ENCODE peak calls at places on chromosomes 12 and 14, in seven cellular contexts. One of them, this sample, is unnamed.

GRCh38 chr14:57066887-57067513 is 201.7 kb downstream of the EXOC5 start:
- DNase-seq in pancreas: peak; percentile 25
- DNase-seq in neuronal stem cell: peak; percentile 57
- DNase-seq in tibial nerve: no peak
- DNase-seq in mucosa of descending colon: peak; percentile 57
- DNase-seq in heart right ventricle: no peak
- DNase-seq in A549: peak; percentile 13
- DNase-seq in this sample: peak; percentile 68

GRCh38 chr12:93514853-93515252 is 47.5 kb downstream of the MRPL42 start:
- DNase-seq in mucosa of descending colon: no peak
- DNase-seq in tibial nerve: no peak
- DNase-seq in pancreas: no peak
- DNase-seq in neuronal stem cell: no peak
- DNase-seq in A549: no peak
- DNase-seq in heart right ventricle: no peak
- DNase-seq in this sample: no peak

GRCh38 chr12:88944403-88944802 is 364.1 kb upstream of the KITLG start:
- DNase-seq in A549: peak; percentile 10
- DNase-seq in neuronal stem cell: no peak
- DNase-seq in mucosa of descending colon: no peak
- DNase-seq in heart right ventricle: no peak
- DNase-seq in pancreas: no peak
- DNase-seq in tibial nerve: no peak
- DNase-seq in this sample: no peak

GRCh38 chr12:67394600-67394999 is 125.4 kb downstream of the CAND1 start:
- DNase-seq in A549: no peak
- DNase-seq in heart right ventricle: peak; percentile 41
- DNase-seq in pancreas: peak; percentile 56
- DNase-seq in tibial nerve: peak; percentile 17
- DNase-seq in neuronal stem cell: no peak
- DNase-seq in mucosa of descending colon: no peak
- DNase-seq in this sample: no peak

GRCh38 chr14:24228902-24229301 is 3.3 kb downstream of the NEDD8 start:
- DNase-seq in A549: no peak
- DNase-seq in heart right ventricle: no peak
- DNase-seq in tibial nerve: no peak
- DNase-seq in pancreas: no peak
- DNase-seq in mucosa of descending colon: no peak
- DNase-seq in neuronal stem cell: no peak
- DNase-seq in this sample: no peak

GRCh38 chr12:18897816-18898215 is 159.9 kb downstream of the CAPZA3 start:
- DNase-seq in A549: no peak
- DNase-seq in tibial nerve: no peak
- DNase-seq in neuronal stem cell: no peak
- DNase-seq in mucosa of descending colon: no peak
- DNase-seq in heart right ventricle: no peak
- DNase-seq in pancreas: no peak
- DNase-seq in this sample: no peak

GRCh38 chr12:82314406-82314892 is 43.7 kb downstream of the CCDC59 start:
- DNase-seq in tibial nerve: no peak
- DNase-seq in heart right ventricle: no peak
- DNase-seq in A549: no peak
- DNase-seq in neuronal stem cell: peak; percentile 35
- DNase-seq in mucosa of descending colon: peak; percentile 66
- DNase-seq in pancreas: peak; percentile 54
- DNase-seq in this sample: peak; percentile 44

GRCh38 chr14:65255583-65256443 is 153.5 kb upstream of the MAX start:
- DNase-seq in pancreas: peak; percentile 73
- DNase-seq in mucosa of descending colon: peak; percentile 85
- DNase-seq in neuronal stem cell: no peak
- DNase-seq in tibial nerve: no peak
- DNase-seq in A549: no peak
- DNase-seq in heart right ventricle: no peak
- DNase-seq in this sample: peak; percentile 52

GRCh38 chr12:116360579-116361403 is 83.3 kb upstream of the MED13L start:
- DNase-seq in pancreas: no peak
- DNase-seq in A549: no peak
- DNase-seq in heart right ventricle: no peak
- DNase-seq in neuronal stem cell: no peak
- DNase-seq in mucosa of descending colon: no peak
- DNase-seq in tibial nerve: no peak
- DNase-seq in this sample: no peak

GRCh38 chr14:54502602-54503001 is 7.1 kb upstream of the CGRRF1 start:
- DNase-seq in pancreas: no peak
- DNase-seq in neuronal stem cell: no peak
- DNase-seq in A549: no peak
- DNase-seq in tibial nerve: no peak
- DNase-seq in mucosa of descending colon: no peak
- DNase-seq in heart right ventricle: no peak
- DNase-seq in this sample: no peak

GRCh38 chr14:22886500-22887259 is 3.7 kb downstream of the REM2 start:
- DNase-seq in heart right ventricle: peak; percentile 77
- DNase-seq in neuronal stem cell: peak; percentile 82
- DNase-seq in pancreas: peak; percentile 78
- DNase-seq in A549: peak; percentile 66
- DNase-seq in tibial nerve: peak; percentile 51
- DNase-seq in mucosa of descending colon: peak; percentile 90
- DNase-seq in this sample: peak; percentile 78

GRCh38 chr12:54213084-54213483 is 24.3 kb upstream of the SMUG1 start:
- DNase-seq in mucosa of descending colon: no peak
- DNase-seq in neuronal stem cell: no peak
- DNase-seq in pancreas: no peak
- DNase-seq in tibial nerve: no peak
- DNase-seq in A549: no peak
- DNase-seq in heart right ventricle: no peak
- DNase-seq in this sample: no peak

GRCh38 chr12:14264777-14265176 is 100.7 kb upstream of the ATF7IP start:
- DNase-seq in tibial nerve: no peak
- DNase-seq in mucosa of descending colon: no peak
- DNase-seq in neuronal stem cell: no peak
- DNase-seq in pancreas: no peak
- DNase-seq in A549: no peak
- DNase-seq in heart right ventricle: no peak
- DNase-seq in this sample: no peak

GRCh38 chr12:108828774-108829173 is 28.6 kb downstream of the SSH1 start:
- DNase-seq in pancreas: no peak
- DNase-seq in A549: no peak
- DNase-seq in heart right ventricle: no peak
- DNase-seq in mucosa of descending colon: no peak
- DNase-seq in tibial nerve: no peak
- DNase-seq in neuronal stem cell: no peak
- DNase-seq in this sample: no peak

GRCh38 chr12:29164477-29165163 is 15.5 kb downstream of the FAR2 start:
- DNase-seq in A549: no peak
- DNase-seq in neuronal stem cell: no peak
- DNase-seq in mucosa of descending colon: no peak
- DNase-seq in pancreas: no peak
- DNase-seq in heart right ventricle: no peak
- DNase-seq in tibial nerve: no peak
- DNase-seq in this sample: no peak

GRCh38 chr12:110590806-110591326 is 7.7 kb upstream of the PPTC7 start:
- DNase-seq in neuronal stem cell: no peak
- DNase-seq in heart right ventricle: no peak
- DNase-seq in tibial nerve: no peak
- DNase-seq in mucosa of descending colon: no peak
- DNase-seq in A549: no peak
- DNase-seq in pancreas: no peak
- DNase-seq in this sample: no peak

GRCh38 chr12:47967461-47968430 is 4.3 kb downstream of the TMEM106C start:
- DNase-seq in pancreas: no peak
- DNase-seq in tibial nerve: no peak
- DNase-seq in neuronal stem cell: no peak
- DNase-seq in mucosa of descending colon: no peak
- DNase-seq in A549: no peak
- DNase-seq in heart right ventricle: no peak
- DNase-seq in this sample: no peak

GRCh38 chr12:132922676-132923075 is 33.4 kb downstream of the ZNF605 start:
- DNase-seq in tibial nerve: no peak
- DNase-seq in A549: no peak
- DNase-seq in mucosa of descending colon: no peak
- DNase-seq in heart right ventricle: no peak
- DNase-seq in pancreas: no peak
- DNase-seq in neuronal stem cell: no peak
- DNase-seq in this sample: no peak
- H3K9me3 ChIP-seq in tibial nerve: peaks cover 100% of the 10 kb centered on the region
- H3K9me3 ChIP-seq in A549: peaks cover 96% of the 10 kb centered on the region
- H3K9me3 ChIP-seq in mucosa of descending colon: peaks cover 100% of the 10 kb centered on the region
- H3K9me3 ChIP-seq in heart right ventricle: peaks cover 100% of the 10 kb centered on the region
- H3K9me3 ChIP-seq in pancreas: no peaks in the 10 kb centered on the region
- H3K9me3 ChIP-seq in neuronal stem cell: peaks cover 90% of the 10 kb centered on the region
- H3K9me3 ChIP-seq in this sample: peaks cover 34% of the 10 kb centered on the region

GRCh38 chr12:56954956-56955355 is 2.5 kb downstream of the RDH16 start:
- DNase-seq in mucosa of descending colon: no peak
- DNase-seq in heart right ventricle: no peak
- DNase-seq in neuronal stem cell: no peak
- DNase-seq in tibial nerve: no peak
- DNase-seq in pancreas: no peak
- DNase-seq in A549: no peak
- DNase-seq in this sample: no peak
- H3K4me1 ChIP-seq in mucosa of descending colon: no peaks in the 10 kb centered on the region
- H3K4me1 ChIP-seq in heart right ventricle: no peaks in the 10 kb centered on the region
- H3K4me1 ChIP-seq in neuronal stem cell: no peaks in the 10 kb centered on the region
- H3K4me1 ChIP-seq in tibial nerve: no peaks in the 10 kb centered on the region
- H3K4me1 ChIP-seq in pancreas: no peaks in the 10 kb centered on the region
- H3K4me1 ChIP-seq in A549: peaks cover 20% of the 10 kb centered on the region
- H3K4me1 ChIP-seq in this sample: no peaks in the 10 kb centered on the region

GRCh38 chr12:102344691-102345090 is 135.7 kb downstream of the IGF1 start:
- DNase-seq in A549: no peak
- DNase-seq in heart right ventricle: no peak
- DNase-seq in mucosa of descending colon: no peak
- DNase-seq in pancreas: no peak
- DNase-seq in tibial nerve: no peak
- DNase-seq in neuronal stem cell: no peak
- DNase-seq in this sample: no peak

GRCh38 chr12:102350070-102350469 is 130.3 kb downstream of the IGF1 start:
- DNase-seq in neuronal stem cell: no peak
- DNase-seq in mucosa of descending colon: no peak
- DNase-seq in heart right ventricle: no peak
- DNase-seq in pancreas: no peak
- DNase-seq in tibial nerve: no peak
- DNase-seq in A549: no peak
- DNase-seq in this sample: no peak

GRCh38 chr12:102351326-102351725 is 129.0 kb downstream of the IGF1 start:
- DNase-seq in A549: no peak
- DNase-seq in tibial nerve: no peak
- DNase-seq in pancreas: no peak
- DNase-seq in heart right ventricle: no peak
- DNase-seq in mucosa of descending colon: no peak
- DNase-seq in neuronal stem cell: no peak
- DNase-seq in this sample: no peak

GRCh38 chr12:102349079-102349478 is 131.3 kb downstream of the IGF1 start:
- DNase-seq in A549: no peak
- DNase-seq in mucosa of descending colon: no peak
- DNase-seq in heart right ventricle: no peak
- DNase-seq in pancreas: no peak
- DNase-seq in neuronal stem cell: no peak
- DNase-seq in tibial nerve: no peak
- DNase-seq in this sample: no peak

GRCh38 chr12:102347761-102348160 is 132.6 kb downstream of the IGF1 start:
- DNase-seq in neuronal stem cell: no peak
- DNase-seq in mucosa of descending colon: no peak
- DNase-seq in tibial nerve: no peak
- DNase-seq in A549: no peak
- DNase-seq in pancreas: no peak
- DNase-seq in heart right ventricle: no peak
- DNase-seq in this sample: no peak
- H3K9me3 ChIP-seq in neuronal stem cell: no peaks in the 10 kb centered on the region
- H3K9me3 ChIP-seq in mucosa of descending colon: peaks cover 3% of the 10 kb centered on the region
- H3K9me3 ChIP-seq in tibial nerve: peaks cover 7% of the 10 kb centered on the region
- H3K9me3 ChIP-seq in A549: peaks cover 4% of the 10 kb centered on the region
- H3K9me3 ChIP-seq in pancreas: no peaks in the 10 kb centered on the region
- H3K9me3 ChIP-seq in heart right ventricle: no peaks in the 10 kb centered on the region
- H3K9me3 ChIP-seq in this sample: no peaks in the 10 kb centered on the region

GRCh38 chr14:92575773-92576303 is 62.3 kb downstream of the RIN3 start:
- DNase-seq in A549: no peak
- DNase-seq in neuronal stem cell: no peak
- DNase-seq in tibial nerve: no peak
- DNase-seq in pancreas: no peak
- DNase-seq in heart right ventricle: no peak
- DNase-seq in mucosa of descending colon: no peak
- DNase-seq in this sample: no peak

GRCh38 chr14:92579244-92579643 is 65.7 kb downstream of the RIN3 start:
- DNase-seq in mucosa of descending colon: no peak
- DNase-seq in neuronal stem cell: no peak
- DNase-seq in tibial nerve: no peak
- DNase-seq in pancreas: no peak
- DNase-seq in heart right ventricle: no peak
- DNase-seq in A549: no peak
- DNase-seq in this sample: no peak

GRCh38 chr14:92581206-92581605 is 67.6 kb downstream of the RIN3 start:
- DNase-seq in neuronal stem cell: no peak
- DNase-seq in mucosa of descending colon: no peak
- DNase-seq in heart right ventricle: no peak
- DNase-seq in tibial nerve: no peak
- DNase-seq in A549: no peak
- DNase-seq in pancreas: no peak
- DNase-seq in this sample: no peak

GRCh38 chr14:92577321-92577742 is 63.8 kb downstream of the RIN3 start:
- DNase-seq in A549: no peak
- DNase-seq in neuronal stem cell: no peak
- DNase-seq in mucosa of descending colon: no peak
- DNase-seq in pancreas: no peak
- DNase-seq in heart right ventricle: no peak
- DNase-seq in tibial nerve: no peak
- DNase-seq in this sample: no peak

DNA sequence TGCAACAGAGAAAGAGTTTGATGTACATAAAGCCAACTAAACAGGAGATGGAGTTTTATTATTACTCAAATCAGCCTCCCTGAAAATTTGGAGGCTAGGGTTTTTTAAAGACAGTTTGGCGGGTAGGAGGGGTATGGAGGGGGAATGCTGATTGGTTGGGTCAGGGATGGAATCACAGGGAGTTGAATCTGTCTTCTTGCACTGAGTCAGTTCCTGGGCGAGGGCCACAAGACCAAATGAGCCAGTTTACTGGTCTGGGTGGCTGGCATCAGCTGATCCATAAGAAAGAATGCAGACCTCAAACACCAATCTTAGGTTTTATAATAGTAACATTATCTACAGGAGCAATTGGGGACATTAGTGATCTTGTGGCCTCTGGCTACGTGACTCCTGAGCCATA is 64.9 kb downstream of the RIN3 start:
- DNase-seq in tibial nerve: no peak
- DNase-seq in heart right ventricle: no peak
- DNase-seq in pancreas: no peak
- DNase-seq in A549: no peak
- DNase-seq in neuronal stem cell: no peak
- DNase-seq in mucosa of descending colon: no peak
- DNase-seq in this sample: no peak
- H3K4me1 ChIP-seq in tibial nerve: no peaks in the 10 kb centered on the region
- H3K4me1 ChIP-seq in heart right ventricle: no peaks in the 10 kb centered on the region
- H3K4me1 ChIP-seq in pancreas: no peaks in the 10 kb centered on the region
- H3K4me1 ChIP-seq in A549: no peaks in the 10 kb centered on the region
- H3K4me1 ChIP-seq in neuronal stem cell: no peaks in the 10 kb centered on the region
- H3K4me1 ChIP-seq in mucosa of descending colon: peaks cover 11% of the 10 kb centered on the region
- H3K4me1 ChIP-seq in this sample: peaks cover 4% of the 10 kb centered on the region

GRCh38 chr14:85112762-85113161 is 417.2 kb upstream of the FLRT2 start:
- DNase-seq in heart right ventricle: no peak
- DNase-seq in neuronal stem cell: no peak
- DNase-seq in mucosa of descending colon: no peak
- DNase-seq in pancreas: no peak
- DNase-seq in tibial nerve: no peak
- DNase-seq in A549: no peak
- DNase-seq in this sample: no peak
- H3K9me3 ChIP-seq in heart right ventricle: peaks cover 21% of the 10 kb centered on the region
- H3K9me3 ChIP-seq in neuronal stem cell: no peaks in the 10 kb centered on the region
- H3K9me3 ChIP-seq in mucosa of descending colon: peaks cover 31% of the 10 kb centered on the region
- H3K9me3 ChIP-seq in pancreas: no peaks in the 10 kb centered on the region
- H3K9me3 ChIP-seq in tibial nerve: peaks cover 7% of the 10 kb centered on the region
- H3K9me3 ChIP-seq in A549: peaks cover 2% of the 10 kb centered on the region
- H3K9me3 ChIP-seq in this sample: no peaks in the 10 kb centered on the region